ENCODE peak calls at places on chromosomes 16 and 17, in six cellular contexts. B, Y, Z, K, Q and A are unnamed samples.

GRCh38 chr17:30812218-30813177 is 12.0 kb downstream of the CRLF3 start:
- DNase-seq in Z (no peak), Q (no peak), B (no peak), Y (no peak), K (no peak), A (no peak)

GRCh38 chr17:67030641-67031040 is 13.7 kb upstream of the CACNG1 start:
- DNase-seq in Y (no peak), Z (no peak), K (no peak), Q (no peak), B (no peak), A (no peak)

GRCh38 chr17:77884019-77884418 is 74.5 kb upstream of the TNRC6C start:
- DNase-seq in Z (no peak), Y (no peak), Q (no peak), K (no peak), B (no peak), A (no peak)

GRCh38 chr17:51442112-51442865 is 181.9 kb downstream of the UTP18 start:
- DNase-seq in Y (no peak), K (no peak), Q (no peak), B (no peak), Z (no peak), A (no peak)

GRCh38 chr16:50520451-50521245 is 27.5 kb upstream of the NKD1 start:
- DNase-seq in K (no peak), Z (no peak), Y (no peak), B (no peak), Q (peak), A (no peak)

GRCh38 chr16:81869326-81869725 is 90.2 kb downstream of the PLCG2 start:
- DNase-seq in K (no peak), Q (no peak), B (no peak), Z (no peak), Y (no peak), A (no peak)

GRCh38 chr16:87352818-87353217 is 30.8 kb downstream of the FBXO31 start:
- DNase-seq in K (no peak), Y (no peak), B (no peak), Q (no peak), Z (no peak), A (no peak)

GRCh38 chr16:11681977-11682654 is 13.9 kb downstream of the SNN start:
- DNase-seq in Q (no peak), K (no peak), Y (no peak), B (no peak), Z (no peak), A (peak)

GRCh38 chr16:58499615-58500328 is at the start of gene NDRG4:
- DNase-seq in Z (peak), Q (peak), B (peak), Y (no peak), K (peak), A (peak)

GRCh38 chr16:23514381-23515152 is 4.3 kb upstream of the GGA2 start:
- DNase-seq in B (no peak), Q (no peak), Z (no peak), K (no peak), Y (no peak), A (no peak)

GRCh38 chr16:81752225-81752875 is 26.7 kb upstream of the PLCG2 start:
- DNase-seq in Q (no peak), K (peak), B (no peak), Y (peak), Z (no peak), A (peak)

GRCh38 chr16:55530316-55530856 is 21.5 kb downstream of the LPCAT2 start:
- DNase-seq in Q (no peak), Y (no peak), K (no peak), B (no peak), Z (no peak), A (no peak)

GRCh38 chr17:7832431-7832830 is 1.6 kb upstream of the KDM6B start:
- DNase-seq in Y (no peak), Q (no peak), Z (no peak), K (no peak), B (no peak), A (no peak)

GRCh38 chr17:8574687-8575086 is 55.8 kb downstream of the MYH10 start:
- DNase-seq in K (peak), Q (peak), B (no peak), Y (no peak), Z (peak), A (peak)

GRCh38 chr16:69408451-69408850 is 16.0 kb upstream of the CYB5B start:
- DNase-seq in K (no peak), Q (no peak), B (no peak), Y (no peak), Z (peak), A (no peak)

GRCh38 chr16:62760398-62760797 is 724.2 kb upstream of the CDH8 start:
- DNase-seq in B (no peak), Q (no peak), Z (no peak), Y (no peak), K (no peak), A (no peak)

GRCh38 chr17:7348478-7349242 is 3.3 kb upstream of the KCTD11 start:
- DNase-seq in K (no peak), Q (no peak), Y (no peak), B (no peak), Z (no peak), A (peak)

GRCh38 chr16:26391833-26392232 is 674.9 kb upstream of the C16orf82 start:
- DNase-seq in Q (no peak), Z (no peak), B (no peak), K (no peak), Y (no peak), A (no peak)

GRCh38 chr16:67162439-67163163 is 1.9 kb upstream of the HSF4 start:
- DNase-seq in Z (no peak), Y (no peak), K (no peak), Q (no peak), B (no peak), A (no peak)

GRCh38 chr17:82052638-82053059 is 951 bp downstream of the GPS1 start:
- DNase-seq in Q (no peak), Z (no peak), K (no peak), B (no peak), Y (no peak), A (no peak)

GRCh38 chr17:75181110-75181509 is 1.6 kb downstream of the SUMO2 start:
- DNase-seq in Q (no peak), Z (no peak), B (peak), Y (no peak), K (no peak), A (no peak)

GRCh38 chr16:77993586-77993985 is 28.8 kb upstream of the CLEC3A start:
- DNase-seq in B (no peak), Q (no peak), K (no peak), Z (no peak), Y (no peak), A (no peak)

GRCh38 chr17:77737442-77738265 is 220.8 kb upstream of the TNRC6C start:
- DNase-seq in K (no peak), B (no peak), Q (no peak), Z (no peak), Y (no peak), A (no peak)

GRCh38 chr16:89040861-89041570 is 52.6 kb upstream of the ACSF3 start:
- DNase-seq in K (no peak), Z (no peak), B (no peak), Y (no peak), Q (no peak), A (no peak)

GRCh38 chr17:42407289-42407836 is 15.7 kb downstream of the CAVIN1 start:
- DNase-seq in B (peak), Z (peak), Q (peak), Y (no peak), K (peak), A (peak)

GRCh38 chr16:50326835-50327465 is 41.8 kb downstream of the BRD7 start:
- DNase-seq in B (no peak), Z (peak), K (peak), Q (no peak), Y (peak), A (peak)

DNA sequence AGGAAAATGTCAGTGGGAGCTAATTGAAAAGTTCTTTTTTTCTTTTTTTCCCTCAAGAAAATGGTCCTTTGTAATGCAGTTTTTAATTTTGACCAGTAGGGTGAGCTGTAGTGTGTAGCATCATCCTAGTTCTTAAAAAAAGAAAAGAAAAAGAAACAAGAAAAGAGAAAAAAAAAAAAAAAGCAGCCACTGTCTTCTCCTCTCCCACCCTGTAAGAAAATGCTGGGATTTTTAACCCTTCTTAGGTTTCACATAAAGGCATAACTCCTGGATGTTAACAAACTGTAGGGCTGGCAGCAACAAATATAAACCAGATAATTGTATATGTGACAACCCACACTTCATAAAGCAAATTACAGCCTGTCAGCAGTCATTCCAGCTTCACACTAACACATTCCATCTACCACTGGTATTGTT is 78.1 kb downstream of the SKAP1 start:
- DNase-seq in Y (no peak), B (peak), Q (peak), Z (peak), K (peak), A (peak)
- TF ChIP-seq MYC in Y (no peak), B (no peak), Q (no peak), Z (no peak), K (no peak), A (no peak)

DNA sequence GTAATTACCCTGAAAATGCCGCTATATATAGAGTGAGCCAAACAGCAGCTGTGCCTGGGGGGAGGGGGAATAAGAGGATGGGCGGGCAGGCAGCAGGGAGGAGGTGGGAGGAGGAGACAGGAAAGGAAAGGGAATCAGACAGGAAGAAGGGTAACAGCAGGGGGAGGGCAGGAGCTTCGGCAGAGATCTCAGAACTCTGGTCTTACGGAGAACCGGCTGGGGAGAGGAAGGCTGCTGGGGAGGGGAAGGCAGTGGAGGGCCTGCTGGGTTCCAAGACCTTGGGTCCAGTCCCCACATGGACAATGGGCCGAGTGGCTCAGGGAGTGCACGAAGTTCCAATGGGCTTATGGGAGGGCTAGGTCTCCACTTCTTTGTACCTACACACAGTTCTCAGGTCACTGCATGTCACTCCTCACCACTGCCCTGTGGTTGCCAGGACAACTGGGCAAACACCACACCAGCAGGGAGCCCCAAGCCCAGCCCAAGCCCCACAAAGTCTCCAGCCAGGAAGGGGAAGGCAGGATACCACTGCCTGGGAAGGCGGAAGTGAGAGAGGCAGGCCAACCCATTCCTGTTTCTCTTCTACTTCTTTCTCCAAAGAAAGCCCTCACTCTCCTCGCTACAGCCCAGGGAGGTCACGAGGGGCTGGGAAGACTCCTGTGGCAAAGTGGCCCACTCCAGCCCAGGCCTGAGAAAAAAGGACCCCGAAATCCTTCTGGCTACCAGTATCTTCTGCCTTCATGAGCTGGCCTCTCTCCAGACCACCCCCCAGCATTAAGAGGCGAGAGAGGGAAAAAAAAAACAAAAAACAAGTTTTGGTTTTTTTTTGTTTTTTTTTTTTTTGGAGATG is 25.3 kb downstream of the G6PC3 start:
- DNase-seq in Q (peak), K (peak), Z (peak), Y (no peak), B (peak), A (peak)
- TF ChIP-seq POLR2A in Q (peak), K (peak), Z (peak), Y (peak), B (peak), A (no peak)

DNA sequence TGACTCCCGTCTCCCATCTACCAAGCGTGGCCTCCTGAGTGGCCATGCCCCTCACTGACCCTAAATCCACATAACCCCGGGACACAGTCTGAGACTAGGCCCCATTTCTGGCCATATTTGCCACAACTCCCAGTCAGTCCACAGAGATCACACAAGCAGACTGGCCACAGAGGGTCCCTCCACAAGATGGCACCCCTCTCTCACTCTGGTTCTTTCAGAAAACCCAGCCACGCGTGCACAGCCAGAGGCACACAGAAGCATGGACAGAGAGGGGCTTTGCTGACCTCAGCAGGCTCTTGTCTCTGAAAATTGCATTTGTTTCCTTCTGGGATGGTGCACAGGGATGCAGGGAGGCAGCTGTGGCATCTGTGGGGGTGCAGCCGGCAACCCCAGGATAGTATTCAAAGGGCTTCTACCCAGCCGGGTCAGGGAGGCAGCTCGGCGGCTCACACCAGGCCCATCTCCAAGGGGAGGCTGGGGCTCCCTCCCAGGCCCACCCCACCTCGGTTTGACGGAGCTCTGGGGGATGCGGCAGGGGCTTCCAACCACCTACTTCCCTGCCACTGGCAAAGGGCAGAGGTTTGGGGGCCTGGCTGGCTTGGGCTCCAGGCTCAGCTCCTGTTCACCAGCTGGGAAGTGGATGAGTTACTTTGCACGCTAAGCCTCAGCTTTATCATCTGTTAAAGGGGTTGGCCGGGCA is 16.8 kb downstream of the DOC2B start:
- DNase-seq in B (peak), Y (no peak), K (peak), Z (peak), Q (peak), A (peak)
- TF ChIP-seq MYC in B (no peak), Y (no peak), K (no peak), Z (no peak), Q (no peak), A (peak)

GRCh38 chr17:35575759-35576158 is 2.6 kb downstream of the PEX12 start:
- DNase-seq in Z (no peak), Y (no peak), K (no peak), B (no peak), Q (no peak), A (no peak)

GRCh38 chr17:35578929-35579448 is 618 bp upstream of the PEX12 start:
- DNase-seq in K (no peak), Y (no peak), Z (no peak), B (no peak), Q (no peak), A (peak)

GRCh38 chr17:35577826-35578194 is 561 bp downstream of the PEX12 start:
- DNase-seq in K (peak), Z (no peak), B (no peak), Q (no peak), Y (no peak), A (peak)

DNA sequence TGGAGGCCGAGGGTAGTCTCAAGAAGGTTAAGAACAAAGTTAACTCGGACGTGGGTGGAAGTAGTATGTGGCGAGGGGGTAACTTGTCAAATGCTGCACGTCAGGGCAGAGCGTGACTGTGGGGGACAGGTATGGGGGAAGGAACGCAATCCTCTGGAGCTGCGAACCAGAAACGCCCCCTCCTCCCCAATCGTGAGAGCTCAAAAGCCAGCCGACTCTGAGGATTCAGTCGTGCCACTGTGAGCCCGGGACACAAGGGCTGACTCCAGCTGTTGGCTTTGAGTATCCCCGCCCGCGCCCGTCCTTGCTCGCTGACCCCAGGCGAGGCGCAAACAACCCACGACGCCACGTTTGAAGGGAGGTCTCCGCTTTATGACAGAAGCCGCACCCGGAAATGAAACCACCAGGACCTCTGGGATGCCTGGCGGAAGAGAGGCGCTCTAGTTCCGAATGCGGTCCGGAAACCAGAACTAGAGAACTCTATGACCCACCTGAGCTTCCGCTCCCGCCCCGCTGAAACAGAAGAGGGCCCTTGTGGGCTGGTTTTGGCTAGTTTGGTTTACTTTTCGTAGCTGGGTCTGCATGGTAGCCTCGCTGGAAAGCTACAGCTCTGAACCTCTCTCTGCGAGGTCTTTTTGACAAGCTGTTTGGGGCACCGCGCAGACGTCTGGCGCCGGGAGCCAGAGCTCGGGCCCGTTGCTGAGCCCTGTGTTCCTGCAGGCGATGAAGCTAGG is at the start of gene PEX12:
- DNase-seq in Q (peak), Z (peak), B (peak), K (peak), Y (peak), A (peak)
- TF ChIP-seq POLR2A in Q (peak), Z (peak), B (peak), K (peak), Y (peak), A (peak)

GRCh38 chr17:38779965-38780752 is 19.2 kb downstream of the PIP4K2B start:
- DNase-seq in Q (no peak), Y (no peak), K (no peak), Z (no peak), B (no peak), A (no peak)

GRCh38 chr17:38789185-38789584 is 10.2 kb downstream of the PIP4K2B start:
- DNase-seq in Q (no peak), K (peak), Y (no peak), B (no peak), Z (no peak), A (no peak)

GRCh38 chr17:38777641-38778250 is 21.6 kb downstream of the PIP4K2B start:
- DNase-seq in Y (no peak), B (no peak), K (no peak), Q (no peak), Z (no peak), A (peak)

GRCh38 chr17:38786372-38786771 is 13.0 kb downstream of the PIP4K2B start:
- DNase-seq in Q (no peak), K (no peak), B (no peak), Z (no peak), Y (no peak), A (no peak)

GRCh38 chr17:38783227-38783626 is 16.1 kb downstream of the PIP4K2B start:
- DNase-seq in Z (no peak), Y (no peak), Q (no peak), K (no peak), B (no peak), A (no peak)
- TF ChIP-seq MYC in Z (no peak), Y (no peak), Q (no peak), K (no peak), B (no peak), A (no peak)

DNA sequence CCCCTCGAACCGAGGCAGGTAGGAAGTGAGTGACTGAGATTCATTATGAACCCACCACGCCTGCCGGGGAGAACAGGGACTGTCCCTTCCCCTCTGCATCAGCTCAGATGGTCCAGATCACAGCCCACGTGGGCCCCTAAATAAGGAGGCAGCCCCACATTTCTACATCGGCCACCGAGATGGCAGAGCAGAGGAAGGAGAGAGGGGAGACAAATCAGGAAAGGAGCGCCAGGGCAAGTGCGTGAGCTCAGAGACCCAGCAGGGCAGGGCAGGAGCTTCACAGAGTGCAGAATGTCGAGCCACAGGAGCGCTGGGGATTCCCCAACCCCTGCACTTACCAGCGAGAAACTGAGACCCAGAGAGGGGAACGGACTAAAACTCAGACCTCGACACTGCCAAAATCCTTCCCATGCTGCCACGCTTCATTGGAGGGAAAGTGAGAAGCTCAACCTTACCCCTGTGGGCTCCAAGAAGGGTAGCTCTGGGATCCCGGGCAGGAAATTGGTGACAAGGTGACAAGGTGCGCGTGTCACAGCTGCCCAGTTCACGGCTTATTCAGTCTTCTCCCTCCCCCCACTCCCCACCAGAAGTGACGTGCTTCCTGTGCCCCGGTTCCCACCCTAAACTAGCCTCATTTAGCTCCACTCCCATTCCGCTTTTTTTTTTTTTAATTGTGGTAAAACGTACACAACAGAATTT is at the start of gene ICAM2:
- DNase-seq in Z (no peak), Y (peak), K (no peak), Q (no peak), B (peak), A (peak)
- TF ChIP-seq POLR2A in Z (no peak), Y (peak), K (no peak), Q (no peak), B (peak), A (peak)

DNA sequence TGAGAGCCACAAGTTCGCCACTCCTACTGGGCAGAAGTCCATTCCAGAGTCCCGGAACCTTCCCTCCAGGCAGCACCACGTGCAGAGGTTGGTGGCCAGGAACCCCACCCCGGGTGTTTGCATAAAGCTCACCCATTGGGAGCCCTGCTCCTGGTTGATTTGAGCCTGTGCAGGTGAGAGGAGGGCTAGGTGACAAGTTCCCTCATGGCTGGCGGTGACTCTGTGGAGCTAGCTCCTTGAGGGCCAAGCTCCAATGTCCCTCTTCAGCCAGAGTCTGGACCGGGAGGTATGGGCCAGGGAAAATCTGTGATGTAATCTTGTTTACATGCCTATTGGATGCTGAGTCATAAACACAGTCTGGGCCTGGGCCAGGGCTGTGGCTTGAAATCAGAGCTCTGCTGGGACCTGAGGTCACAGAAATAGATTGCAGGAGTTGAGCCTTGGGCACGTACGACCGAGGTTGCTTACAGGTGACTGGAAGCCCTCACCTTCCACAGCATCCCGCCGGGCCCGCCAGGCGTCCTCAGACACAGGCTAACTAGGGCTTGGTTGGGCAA is 118.9 kb downstream of the AATF start:
- DNase-seq in K (peak), B (peak), Y (no peak), Z (peak), Q (peak), A (no peak)
- TF ChIP-seq MYC in K (no peak), B (no peak), Y (no peak), Z (no peak), Q (peak), A (no peak)